ENCODE peak calls at places on chromosome X, in four cellular contexts. One of them, this sample, is unnamed.

GRCh38 chrX:997631-998137 is 214.8 kb downstream of the CRLF2 start:
- DNase-seq in HCT116: no peak
- DNase-seq in ovary: no peak
- DNase-seq in thyroid gland: no peak
- DNase-seq in this sample: no peak

GRCh38 chrX:19566359-19567141 is 51.2 kb upstream of the MAP3K15 start:
- DNase-seq in HCT116: no peak
- DNase-seq in ovary: no peak
- DNase-seq in thyroid gland: no peak
- DNase-seq in this sample: no peak

GRCh38 chrX:97039363-97040029 is 155.8 kb downstream of the RPA4 start:
- DNase-seq in HCT116: no peak
- DNase-seq in ovary: no peak
- DNase-seq in thyroid gland: peak; percentile 32
- DNase-seq in this sample: no peak

GRCh38 chrX:18640686-18641085 is 31.2 kb downstream of the RS1 start:
- DNase-seq in HCT116: no peak
- DNase-seq in ovary: no peak
- DNase-seq in thyroid gland: no peak
- DNase-seq in this sample: no peak

GRCh38 chrX:10574663-10575062 is 45.7 kb downstream of the MID1 start:
- DNase-seq in HCT116: no peak
- DNase-seq in ovary: no peak
- DNase-seq in thyroid gland: no peak
- DNase-seq in this sample: no peak

GRCh38 chrX:152642931-152643525 is 5.3 kb downstream of the GABRQ start:
- DNase-seq in HCT116: no peak
- DNase-seq in ovary: no peak
- DNase-seq in thyroid gland: no peak
- DNase-seq in this sample: no peak

GRCh38 chrX:130013661-130014060 is 31.2 kb downstream of the BCORL1 start:
- DNase-seq in HCT116: no peak
- DNase-seq in ovary: no peak
- DNase-seq in thyroid gland: no peak
- DNase-seq in this sample: no peak

GRCh38 chrX:68822641-68823410 is 6.0 kb upstream of the EFNB1 start:
- DNase-seq in HCT116: peak; percentile 23
- DNase-seq in ovary: peak; percentile 62
- DNase-seq in thyroid gland: peak; percentile 39
- DNase-seq in this sample: no peak

DNA sequence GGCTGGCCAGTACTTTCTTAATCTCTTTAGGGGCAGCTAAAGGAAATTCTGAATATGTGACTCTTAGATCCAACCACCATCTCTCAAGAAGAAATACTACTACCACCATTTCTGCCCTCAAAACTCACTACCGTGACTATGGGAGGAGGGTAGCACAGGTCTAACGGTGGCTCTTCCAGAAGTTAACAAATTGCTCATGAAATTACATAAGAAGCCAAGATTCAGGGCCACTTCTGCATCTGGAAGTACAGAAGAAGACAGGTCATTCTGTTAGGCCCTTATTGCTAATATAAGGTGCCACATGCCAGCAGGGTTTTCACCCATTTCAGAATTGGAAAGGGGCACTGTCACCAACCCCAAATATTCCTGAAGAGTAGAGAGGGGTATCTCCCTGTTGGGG is 19.6 kb upstream of the NKRF start:
- DNase-seq in HCT116: no peak
- DNase-seq in ovary: no peak
- DNase-seq in thyroid gland: no peak
- DNase-seq in this sample: no peak
- H3K36me3 ChIP-seq in HCT116: no peaks in the 10 kb centered on the region
- H3K36me3 ChIP-seq in ovary: no peaks in the 10 kb centered on the region
- H3K36me3 ChIP-seq in thyroid gland: no peaks in the 10 kb centered on the region
- H3K36me3 ChIP-seq in this sample: no peaks in the 10 kb centered on the region

GRCh38 chrX:47129157-47129878 is 15.2 kb downstream of the NDUFB11 start:
- DNase-seq in HCT116: peak; percentile 88
- DNase-seq in ovary: peak; percentile 91
- DNase-seq in thyroid gland: peak; percentile 89
- DNase-seq in this sample: peak; percentile 86
- TF ChIP-seq POLR2A in HCT116: no peak
- TF ChIP-seq POLR2A in ovary: peak; percentile 36
- TF ChIP-seq POLR2A in thyroid gland: peak; percentile 74
- TF ChIP-seq POLR2A in this sample: peak; percentile 39

DNA sequence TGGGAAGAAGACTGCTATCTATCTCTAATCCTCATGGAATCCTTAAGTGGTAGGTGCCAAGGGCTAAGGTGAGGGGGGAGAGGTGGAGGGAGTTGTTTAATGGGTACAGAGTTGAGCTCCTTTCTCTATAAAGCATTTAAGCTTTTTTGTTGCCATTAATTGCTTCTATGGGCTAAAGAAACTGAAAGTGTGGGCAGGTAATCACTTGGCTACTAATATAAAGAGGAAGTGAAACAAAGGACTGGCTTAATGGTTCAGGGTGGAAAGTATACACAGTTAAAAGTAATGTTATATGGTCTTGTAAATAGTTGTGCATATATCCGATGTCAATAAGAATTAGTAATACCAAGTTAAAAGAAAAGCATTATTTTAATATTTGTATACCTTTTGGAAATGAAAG is 83.9 kb downstream of the POLA1 start:
- DNase-seq in HCT116: no peak
- DNase-seq in ovary: no peak
- DNase-seq in thyroid gland: no peak
- DNase-seq in this sample: no peak
- H3K36me3 ChIP-seq in HCT116: no peaks in the 10 kb centered on the region
- H3K36me3 ChIP-seq in ovary: no peaks in the 10 kb centered on the region
- H3K36me3 ChIP-seq in thyroid gland: no peaks in the 10 kb centered on the region
- H3K36me3 ChIP-seq in this sample: no peaks in the 10 kb centered on the region

GRCh38 chrX:48695524-48695875 is 1.0 kb upstream of the SUV39H1 start:
- DNase-seq in HCT116: no peak
- DNase-seq in ovary: no peak
- DNase-seq in thyroid gland: peak; percentile 5
- DNase-seq in this sample: no peak

GRCh38 chrX:48698306-48698705 is 1.8 kb downstream of the SUV39H1 start:
- DNase-seq in HCT116: no peak
- DNase-seq in ovary: no peak
- DNase-seq in thyroid gland: no peak
- DNase-seq in this sample: no peak

GRCh38 chrX:48696301-48697181 is at the start of gene SUV39H1:
- DNase-seq in HCT116: peak; percentile 64
- DNase-seq in ovary: peak; percentile 90
- DNase-seq in thyroid gland: peak; percentile 88
- DNase-seq in this sample: peak; percentile 83

GRCh38 chrX:48695925-48696300 is 621 bp upstream of the SUV39H1 start:
- DNase-seq in HCT116: no peak
- DNase-seq in ovary: no peak
- DNase-seq in thyroid gland: no peak
- DNase-seq in this sample: no peak

DNA sequence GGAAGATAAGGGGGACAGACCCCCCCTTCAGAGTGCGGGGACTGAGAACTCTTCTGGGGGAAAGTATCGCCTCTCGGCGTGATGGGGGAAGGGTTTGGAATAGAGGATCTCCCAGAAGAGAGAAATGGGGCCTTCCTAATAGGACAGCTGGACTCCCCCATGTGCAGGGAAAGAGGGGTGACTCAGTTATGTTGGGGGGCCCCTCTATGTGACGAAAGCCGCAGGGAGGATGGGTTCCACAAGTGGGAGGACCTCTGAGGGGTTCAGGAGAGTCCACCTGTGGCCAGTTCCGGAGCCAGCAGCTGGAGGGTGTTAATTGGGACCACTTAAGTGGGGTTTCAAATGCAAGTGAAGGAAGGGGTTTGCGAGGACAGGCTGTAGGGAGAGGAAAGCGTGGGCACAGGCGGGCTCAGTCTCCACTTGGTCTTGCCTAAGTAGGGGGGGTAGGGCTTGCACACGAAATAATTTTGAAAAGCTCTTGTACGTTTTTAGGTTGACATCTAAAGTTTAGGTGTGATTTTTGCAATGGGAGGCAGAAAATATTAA is 721 bp downstream of the SUV39H1 start:
- DNase-seq in HCT116: no peak
- DNase-seq in ovary: no peak
- DNase-seq in thyroid gland: no peak
- DNase-seq in this sample: no peak
- TF ChIP-seq POLR2A in HCT116: peak; percentile 21
- TF ChIP-seq POLR2A in ovary: no peak
- TF ChIP-seq POLR2A in thyroid gland: no peak
- TF ChIP-seq POLR2A in this sample: no peak

DNA sequence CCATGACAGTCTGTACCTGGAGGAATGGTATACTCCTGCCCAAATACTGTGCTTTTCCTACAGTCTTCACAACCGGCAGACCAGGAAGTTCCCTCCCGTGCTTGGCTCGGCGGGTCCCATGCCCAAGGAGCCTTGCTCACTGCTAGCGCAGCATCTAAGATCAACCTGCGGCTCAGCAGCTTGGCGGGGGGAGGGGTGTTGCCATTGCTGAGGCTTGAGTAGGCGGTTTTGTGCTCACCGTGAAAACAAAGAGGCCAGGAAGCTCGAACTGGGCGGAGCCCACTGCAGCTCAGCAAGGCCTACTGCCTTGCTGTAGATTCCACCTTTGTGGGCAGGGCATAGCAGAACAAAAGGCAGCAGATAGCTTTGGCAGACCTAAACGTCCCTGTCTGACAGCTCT is 152.7 kb downstream of the TEX11 start:
- DNase-seq in HCT116: no peak
- DNase-seq in ovary: no peak
- DNase-seq in thyroid gland: peak; percentile 3
- DNase-seq in this sample: no peak
- H3K36me3 ChIP-seq in HCT116: no peaks in the 10 kb centered on the region
- H3K36me3 ChIP-seq in ovary: no peaks in the 10 kb centered on the region
- H3K36me3 ChIP-seq in thyroid gland: no peaks in the 10 kb centered on the region
- H3K36me3 ChIP-seq in this sample: no peaks in the 10 kb centered on the region

DNA sequence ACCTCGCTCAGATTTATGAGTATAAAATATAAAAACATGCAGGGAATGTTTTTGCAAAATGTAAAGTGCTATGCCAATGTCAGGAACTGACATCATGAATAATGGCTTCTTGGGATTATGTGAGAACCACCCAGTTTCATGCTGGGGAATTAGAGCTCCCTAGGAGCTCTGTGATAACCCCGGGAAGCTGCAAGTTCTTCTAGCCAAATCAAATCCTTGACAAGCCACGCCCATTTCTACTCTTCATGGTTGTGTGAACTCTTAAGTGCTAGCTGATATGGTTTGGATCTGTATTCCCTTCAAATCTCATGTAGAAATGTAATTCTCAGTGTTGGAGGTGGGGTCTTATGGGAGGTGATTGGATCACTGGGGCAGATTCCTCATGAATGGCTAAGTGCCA is 85.8 kb upstream of the PAK3 start:
- DNase-seq in HCT116: no peak
- DNase-seq in ovary: no peak
- DNase-seq in thyroid gland: peak; percentile 7
- DNase-seq in this sample: no peak
- TF ChIP-seq POLR2A in HCT116: no peak
- TF ChIP-seq POLR2A in ovary: no peak
- TF ChIP-seq POLR2A in thyroid gland: no peak
- TF ChIP-seq POLR2A in this sample: no peak

GRCh38 chrX:154360155-154360713 is 14.2 kb downstream of the FLNA start:
- DNase-seq in HCT116: no peak
- DNase-seq in ovary: no peak
- DNase-seq in thyroid gland: no peak
- DNase-seq in this sample: no peak
- H3K36me3 ChIP-seq in HCT116: peaks cover 6% of the 10 kb centered on the region
- H3K36me3 ChIP-seq in ovary: no peaks in the 10 kb centered on the region
- H3K36me3 ChIP-seq in thyroid gland: peaks cover 64% of the 10 kb centered on the region
- H3K36me3 ChIP-seq in this sample: no peaks in the 10 kb centered on the region